ENCODE peak calls at places on chromosomes 2 and 18, in seven cellular contexts. J is right lobe of liver, D is OCI-LY7, T is GM23248, Y is Karpas-422, I is HepG2, K is WERI-Rb-1. G is an unnamed sample.

GRCh38 chr18:21740724-21741510 is at the start of gene MIB1:
- DNase-seq in I (no peak), T (peak), K (peak), J (no peak), Y (no peak), D (peak), G (no peak)

GRCh38 chr2:212398316-212398715 is 140.3 kb downstream of the ERBB4 start:
- DNase-seq in T (no peak), J (no peak), K (no peak), D (no peak), Y (no peak), I (no peak), G (no peak)

GRCh38 chr2:109356251-109357035 is 227.4 kb downstream of the SH3RF3 start:
- DNase-seq in D (no peak), I (no peak), J (no peak), T (no peak), K (no peak), Y (no peak), G (no peak)

GRCh38 chr2:64602436-64602835 is 51.3 kb downstream of the SERTAD2 start:
- DNase-seq in T (no peak), J (no peak), D (no peak), Y (no peak), K (no peak), I (no peak), G (no peak)

GRCh38 chr2:108588070-108588668 is 53.9 kb downstream of the LIMS1 start:
- DNase-seq in D (peak), J (no peak), I (no peak), K (no peak), Y (peak), T (peak), G (no peak)

GRCh38 chr2:75523313-75524275 is 37.1 kb downstream of the EVA1A start:
- DNase-seq in D (no peak), T (peak), I (peak), K (no peak), J (no peak), Y (no peak), G (no peak)

GRCh38 chr2:169664600-169664977 is 29.6 kb downstream of the CFAP210 start:
- DNase-seq in Y (no peak), J (no peak), I (no peak), D (no peak), K (no peak), T (peak), G (no peak)

GRCh38 chr18:48840491-48840877 is 110.3 kb downstream of the SMAD7 start:
- DNase-seq in T (no peak), K (no peak), J (peak), Y (no peak), D (no peak), I (no peak), G (peak)

GRCh38 chr18:10261315-10262276 is 192.8 kb upstream of the APCDD1 start:
- DNase-seq in D (no peak), J (no peak), I (no peak), Y (no peak), K (no peak), T (peak), G (no peak)

GRCh38 chr18:8056723-8057122 is 489.6 kb downstream of the PTPRM start:
- DNase-seq in K (no peak), J (no peak), T (no peak), Y (no peak), D (no peak), I (no peak), G (no peak)

GRCh38 chr2:15776629-15776919 is 163.8 kb upstream of the MYCN start:
- DNase-seq in D (no peak), T (no peak), Y (no peak), I (peak), K (no peak), J (no peak), G (no peak)

GRCh38 chr18:73777356-73778051 is 370.1 kb downstream of the FBXO15 start:
- DNase-seq in D (no peak), J (no peak), T (no peak), I (no peak), Y (no peak), K (no peak), G (no peak)

GRCh38 chr18:73782405-73782804 is 365.2 kb downstream of the FBXO15 start:
- DNase-seq in I (no peak), Y (no peak), J (no peak), K (no peak), T (no peak), D (no peak), G (no peak)

GRCh38 chr18:73774836-73775509 is 372.7 kb downstream of the FBXO15 start:
- DNase-seq in K (no peak), D (no peak), I (no peak), J (no peak), Y (no peak), T (no peak), G (no peak)

GRCh38 chr18:73780218-73780617 is 367.4 kb downstream of the FBXO15 start:
- DNase-seq in D (no peak), Y (no peak), K (no peak), I (no peak), J (no peak), T (no peak), G (no peak)

GRCh38 chr18:73778052-73778395 is 369.6 kb downstream of the FBXO15 start:
- DNase-seq in K (no peak), Y (no peak), J (no peak), I (no peak), T (peak), D (no peak), G (no peak)
- H3K4me3 ChIP-seq in K (no peak), Y (no peak), J (no peak), I (no peak), T (no peak), D (no peak), G (no peak)

DNA sequence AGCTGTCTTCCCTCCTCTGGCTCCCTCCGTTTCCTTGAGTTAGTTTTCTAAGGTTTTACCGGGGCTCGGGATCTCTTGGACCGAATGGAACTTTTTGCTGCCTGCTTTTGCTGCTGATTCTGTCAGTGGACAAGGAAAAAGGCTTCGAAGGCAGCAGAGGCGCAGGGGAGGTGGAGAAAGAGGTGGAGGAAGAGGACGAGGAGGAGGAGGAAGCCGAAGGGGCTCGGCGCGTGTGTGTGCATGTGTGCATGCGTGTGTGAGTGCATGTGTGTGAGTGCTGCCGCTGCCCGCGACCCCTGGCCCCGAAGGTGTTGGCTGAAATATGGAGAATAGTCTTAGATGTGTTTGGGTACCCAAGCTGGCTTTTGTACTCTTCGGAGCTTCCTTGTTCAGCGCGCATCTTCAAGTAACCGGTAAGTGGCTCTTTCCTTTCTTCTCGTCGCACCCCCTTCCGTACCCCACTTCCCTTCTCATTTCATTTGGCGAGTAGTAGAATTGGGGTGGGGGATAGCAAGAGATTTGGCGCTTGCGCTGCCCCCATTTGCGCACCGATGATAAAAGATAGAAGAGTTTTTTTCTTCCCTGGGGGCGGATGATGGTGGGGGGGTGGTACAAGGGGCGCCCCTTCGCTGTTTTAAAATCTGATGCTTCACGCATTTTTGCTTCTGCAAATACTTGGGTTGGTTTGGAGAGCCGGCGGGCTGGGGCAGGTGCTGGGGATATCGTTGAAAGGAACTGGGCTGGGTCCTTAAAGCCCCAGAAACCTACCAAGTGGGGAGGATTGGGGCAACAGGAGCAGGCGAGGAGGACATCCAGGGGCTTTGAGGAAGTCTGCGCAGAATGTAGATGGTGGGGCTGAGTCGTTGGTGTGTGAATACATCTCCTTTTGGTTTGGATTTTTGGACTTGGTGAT is 725 bp downstream of the DCC start:
- DNase-seq in I (no peak), J (no peak), Y (no peak), T (no peak), D (no peak), K (peak), G (no peak)
- H3K4me3 ChIP-seq in I (no peak), J (no peak), Y (no peak), T (peak), D (no peak), K (peak), G (peak)

DNA sequence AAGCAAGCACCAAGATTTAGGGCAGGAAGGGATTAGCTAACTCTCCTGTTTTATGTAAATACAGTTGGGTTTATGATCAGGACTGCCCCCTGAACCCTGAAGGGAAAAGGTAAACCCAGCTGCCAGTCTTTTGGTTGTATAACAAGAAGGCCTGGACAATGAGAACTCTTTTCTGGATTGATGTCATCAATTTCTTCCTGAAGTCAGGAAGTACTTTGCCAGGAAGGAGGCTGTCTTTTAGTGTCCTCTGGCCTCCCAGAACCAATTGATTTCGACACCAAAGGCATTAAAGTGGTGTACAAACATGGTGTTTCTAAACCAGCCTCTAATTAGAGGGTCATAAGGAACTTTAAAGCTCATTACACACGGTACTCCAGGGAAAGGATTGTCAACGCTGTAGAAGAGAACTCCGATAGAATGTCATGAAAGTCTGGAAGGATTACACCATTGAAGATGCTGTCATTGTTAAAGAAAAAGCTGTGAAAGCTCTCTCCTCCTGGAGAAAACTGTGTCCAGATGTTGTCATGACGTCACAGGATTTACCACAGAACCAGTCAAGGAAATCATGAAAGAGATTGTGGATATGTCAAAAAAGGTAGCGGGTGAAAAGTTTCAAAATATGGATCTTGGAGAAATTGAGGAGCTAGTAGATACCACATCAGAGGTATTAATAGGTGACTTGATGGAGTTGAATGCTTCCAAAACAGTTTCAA is 78.8 kb downstream of the ANKRD12 start:
- DNase-seq in D (no peak), T (no peak), I (peak), J (no peak), K (no peak), Y (no peak), G (no peak)
- H3K4me3 ChIP-seq in D (no peak), T (no peak), I (no peak), J (no peak), K (no peak), Y (no peak), G (no peak)

GRCh38 chr2:176099159-176099736 is 347 bp upstream of the HOXD12 start:
- DNase-seq in D (no peak), I (no peak), T (no peak), Y (no peak), J (no peak), K (no peak), G (no peak)
- H3K4me3 ChIP-seq in D (no peak), I (no peak), T (no peak), Y (no peak), J (no peak), K (no peak), G (no peak)

DNA sequence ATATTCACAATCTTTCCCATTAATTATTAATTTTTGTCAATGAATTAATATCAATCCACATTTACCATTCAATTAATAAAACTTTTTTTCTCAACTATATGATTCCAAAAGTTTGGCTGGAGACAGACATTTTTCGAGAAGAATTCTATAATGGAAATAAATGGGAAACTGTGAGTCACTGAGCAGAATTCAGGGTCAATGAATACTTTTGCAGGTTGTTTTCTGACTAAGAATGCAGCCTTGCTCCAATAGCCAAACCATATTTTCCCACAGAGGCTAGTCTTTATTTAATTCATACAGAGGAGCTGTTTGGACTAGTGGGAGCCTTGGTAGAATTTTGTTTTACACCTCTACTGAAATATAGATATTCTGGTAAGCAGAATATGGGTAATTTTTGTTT is 82.3 kb downstream of the ARHGAP28 start:
- DNase-seq in D (no peak), Y (no peak), J (no peak), I (no peak), T (no peak), K (no peak), G (no peak)
- H3K4me3 ChIP-seq in D (no peak), Y (no peak), J (no peak), I (no peak), T (no peak), K (no peak), G (no peak)

GRCh38 chr2:216108310-216108966 is 710 bp upstream of the XRCC5 start:
- DNase-seq in K (peak), J (no peak), T (peak), Y (no peak), I (peak), D (peak), G (no peak)
- H3K4me3 ChIP-seq in K (peak), J (peak), T (peak), Y (peak), I (peak), D (peak), G (peak)

GRCh38 chr2:207474871-207475485 is 54.8 kb upstream of the CREB1 start:
- DNase-seq in I (peak), Y (peak), K (peak), D (peak), T (peak), J (no peak), G (no peak)
- H3K4me3 ChIP-seq in I (no peak), Y (no peak), K (no peak), D (no peak), T (peak), J (no peak), G (no peak)

GRCh38 chr18:24726727-24727539 is 266.5 kb downstream of the HRH4 start:
- DNase-seq in Y (peak), T (peak), I (peak), D (peak), J (peak), K (peak), G (no peak)
- H3K4me3 ChIP-seq in Y (no peak), T (peak), I (no peak), D (no peak), J (no peak), K (peak), G (peak)

G was measured in upper lobe of right lung.